ENCODE peak calls at places on chromosome 15, in five cellular contexts. One of them, this sample, is unnamed.

GRCh38 chr15:36208868-36209582 is 370.4 kb upstream of the CDIN1 start:
- DNase-seq in ovary: no peak
- DNase-seq in stimulated activated CD4-positive, alpha-beta T cell treated with anti-CD3 and anti-CD28 coated beads, TNF-alpha, amount 100 ng/mL, for 1 hour: no peak
- DNase-seq in CD8-positive, alpha-beta memory T cell: no peak
- DNase-seq in neural crest cell: no peak
- DNase-seq in this sample: no peak

GRCh38 chr15:52424856-52425431 is 103.7 kb downstream of the MYO5A start:
- DNase-seq in stimulated activated CD4-positive, alpha-beta T cell treated with anti-CD3 and anti-CD28 coated beads, TNF-alpha, amount 100 ng/mL, for 1 hour: no peak
- DNase-seq in ovary: no peak
- DNase-seq in neural crest cell: no peak
- DNase-seq in CD8-positive, alpha-beta memory T cell: no peak
- DNase-seq in this sample: no peak

GRCh38 chr15:66841953-66842681 is 140.1 kb downstream of the SMAD6 start:
- DNase-seq in ovary: peak
- DNase-seq in CD8-positive, alpha-beta memory T cell: no peak
- DNase-seq in neural crest cell: no peak
- DNase-seq in stimulated activated CD4-positive, alpha-beta T cell treated with anti-CD3 and anti-CD28 coated beads, TNF-alpha, amount 100 ng/mL, for 1 hour: peak
- DNase-seq in this sample: no peak

GRCh38 chr15:89770041-89770440 is 6.1 kb upstream of the MESP2 start:
- DNase-seq in neural crest cell: no peak
- DNase-seq in ovary: no peak
- DNase-seq in stimulated activated CD4-positive, alpha-beta T cell treated with anti-CD3 and anti-CD28 coated beads, TNF-alpha, amount 100 ng/mL, for 1 hour: no peak
- DNase-seq in CD8-positive, alpha-beta memory T cell: no peak
- DNase-seq in this sample: no peak

GRCh38 chr15:57570994-57571393 is 20.7 kb upstream of the MYZAP start:
- DNase-seq in stimulated activated CD4-positive, alpha-beta T cell treated with anti-CD3 and anti-CD28 coated beads, TNF-alpha, amount 100 ng/mL, for 1 hour: no peak
- DNase-seq in neural crest cell: no peak
- DNase-seq in CD8-positive, alpha-beta memory T cell: no peak
- DNase-seq in ovary: no peak
- DNase-seq in this sample: no peak

GRCh38 chr15:90878660-90879059 is 5.6 kb upstream of the FES start:
- DNase-seq in CD8-positive, alpha-beta memory T cell: no peak
- DNase-seq in neural crest cell: no peak
- DNase-seq in stimulated activated CD4-positive, alpha-beta T cell treated with anti-CD3 and anti-CD28 coated beads, TNF-alpha, amount 100 ng/mL, for 1 hour: no peak
- DNase-seq in ovary: no peak
- DNase-seq in this sample: no peak

GRCh38 chr15:39784125-39784524 is 1.5 kb upstream of the FSIP1 start:
- DNase-seq in stimulated activated CD4-positive, alpha-beta T cell treated with anti-CD3 and anti-CD28 coated beads, TNF-alpha, amount 100 ng/mL, for 1 hour: no peak
- DNase-seq in neural crest cell: no peak
- DNase-seq in ovary: no peak
- DNase-seq in CD8-positive, alpha-beta memory T cell: no peak
- DNase-seq in this sample: no peak

GRCh38 chr15:88255496-88256171 is 905 bp downstream of the NTRK3 start:
- DNase-seq in neural crest cell: peak
- DNase-seq in ovary: peak
- DNase-seq in CD8-positive, alpha-beta memory T cell: no peak
- DNase-seq in stimulated activated CD4-positive, alpha-beta T cell treated with anti-CD3 and anti-CD28 coated beads, TNF-alpha, amount 100 ng/mL, for 1 hour: no peak
- DNase-seq in this sample: no peak

GRCh38 chr15:69896606-69897005 is 201.1 kb downstream of the TLE3 start:
- DNase-seq in neural crest cell: no peak
- DNase-seq in ovary: no peak
- DNase-seq in stimulated activated CD4-positive, alpha-beta T cell treated with anti-CD3 and anti-CD28 coated beads, TNF-alpha, amount 100 ng/mL, for 1 hour: no peak
- DNase-seq in CD8-positive, alpha-beta memory T cell: no peak
- DNase-seq in this sample: no peak

GRCh38 chr15:77815015-77815414 is 182.3 kb upstream of the LINGO1 start:
- DNase-seq in ovary: no peak
- DNase-seq in stimulated activated CD4-positive, alpha-beta T cell treated with anti-CD3 and anti-CD28 coated beads, TNF-alpha, amount 100 ng/mL, for 1 hour: no peak
- DNase-seq in CD8-positive, alpha-beta memory T cell: no peak
- DNase-seq in neural crest cell: no peak
- DNase-seq in this sample: no peak

GRCh38 chr15:23759964-23760363 is 72.9 kb upstream of the NDN start:
- DNase-seq in ovary: no peak
- DNase-seq in CD8-positive, alpha-beta memory T cell: no peak
- DNase-seq in stimulated activated CD4-positive, alpha-beta T cell treated with anti-CD3 and anti-CD28 coated beads, TNF-alpha, amount 100 ng/mL, for 1 hour: no peak
- DNase-seq in neural crest cell: no peak
- DNase-seq in this sample: no peak

GRCh38 chr15:49223536-49224274 is 53.7 kb downstream of the GALK2 start:
- DNase-seq in stimulated activated CD4-positive, alpha-beta T cell treated with anti-CD3 and anti-CD28 coated beads, TNF-alpha, amount 100 ng/mL, for 1 hour: no peak
- DNase-seq in CD8-positive, alpha-beta memory T cell: no peak
- DNase-seq in ovary: no peak
- DNase-seq in neural crest cell: no peak
- DNase-seq in this sample: no peak

GRCh38 chr15:39272901-39273300 is 308.0 kb upstream of the THBS1 start:
- DNase-seq in stimulated activated CD4-positive, alpha-beta T cell treated with anti-CD3 and anti-CD28 coated beads, TNF-alpha, amount 100 ng/mL, for 1 hour: no peak
- DNase-seq in CD8-positive, alpha-beta memory T cell: no peak
- DNase-seq in ovary: no peak
- DNase-seq in neural crest cell: no peak
- DNase-seq in this sample: no peak

GRCh38 chr15:66833372-66833771 is 131.3 kb downstream of the SMAD6 start:
- DNase-seq in ovary: peak
- DNase-seq in stimulated activated CD4-positive, alpha-beta T cell treated with anti-CD3 and anti-CD28 coated beads, TNF-alpha, amount 100 ng/mL, for 1 hour: no peak
- DNase-seq in CD8-positive, alpha-beta memory T cell: no peak
- DNase-seq in neural crest cell: no peak
- DNase-seq in this sample: no peak

GRCh38 chr15:67196672-67197363 is 57.6 kb downstream of the AAGAB start:
- DNase-seq in neural crest cell: no peak
- DNase-seq in CD8-positive, alpha-beta memory T cell: no peak
- DNase-seq in ovary: no peak
- DNase-seq in stimulated activated CD4-positive, alpha-beta T cell treated with anti-CD3 and anti-CD28 coated beads, TNF-alpha, amount 100 ng/mL, for 1 hour: no peak
- DNase-seq in this sample: no peak

GRCh38 chr15:90986790-90987507 is 7.4 kb downstream of the PRC1 start:
- DNase-seq in ovary: no peak
- DNase-seq in stimulated activated CD4-positive, alpha-beta T cell treated with anti-CD3 and anti-CD28 coated beads, TNF-alpha, amount 100 ng/mL, for 1 hour: no peak
- DNase-seq in CD8-positive, alpha-beta memory T cell: no peak
- DNase-seq in neural crest cell: no peak
- DNase-seq in this sample: no peak

GRCh38 chr15:30882861-30883433 is 20.8 kb upstream of the FAN1 start:
- DNase-seq in stimulated activated CD4-positive, alpha-beta T cell treated with anti-CD3 and anti-CD28 coated beads, TNF-alpha, amount 100 ng/mL, for 1 hour: no peak
- DNase-seq in ovary: no peak
- DNase-seq in CD8-positive, alpha-beta memory T cell: no peak
- DNase-seq in neural crest cell: no peak
- DNase-seq in this sample: no peak

This sample was measured in NCI-H2029.